ENCODE peak calls at places on chromosome 12, in eight cellular contexts. One of them, this sample, is unnamed.

GRCh38 chr12:12560587-12561304 is 1.9 kb downstream of the DUSP16 start:
- DNase-seq in GM12891: no peak
- DNase-seq in HL-60: peak
- DNase-seq in GM23338: peak
- DNase-seq in stomach: peak
- DNase-seq in HepG2: peak
- DNase-seq in suprapubic skin: no peak
- DNase-seq in HCT116: no peak
- DNase-seq in this sample: peak

GRCh38 chr12:118189761-118190181 is 53.8 kb downstream of the PEBP1 start:
- DNase-seq in GM12891: no peak
- DNase-seq in HL-60: no peak
- DNase-seq in GM23338: peak
- DNase-seq in stomach: no peak
- DNase-seq in HepG2: no peak
- DNase-seq in suprapubic skin: no peak
- DNase-seq in HCT116: no peak
- DNase-seq in this sample: peak

GRCh38 chr12:48194780-48195179 is 8.3 kb downstream of the OR10AD1 start:
- DNase-seq in GM12891: no peak
- DNase-seq in HL-60: no peak
- DNase-seq in GM23338: no peak
- DNase-seq in stomach: no peak
- DNase-seq in HepG2: no peak
- DNase-seq in suprapubic skin: no peak
- DNase-seq in HCT116: no peak
- DNase-seq in this sample: no peak

GRCh38 chr12:29578731-29579130 is 81.2 kb upstream of the OVCH1 start:
- DNase-seq in GM12891: no peak
- DNase-seq in HL-60: no peak
- DNase-seq in GM23338: no peak
- DNase-seq in stomach: no peak
- DNase-seq in HepG2: no peak
- DNase-seq in suprapubic skin: no peak
- DNase-seq in HCT116: no peak
- DNase-seq in this sample: no peak

GRCh38 chr12:95244350-95244749 is 26.7 kb downstream of the VEZT start:
- DNase-seq in GM12891: no peak
- DNase-seq in HL-60: no peak
- DNase-seq in GM23338: no peak
- DNase-seq in stomach: no peak
- DNase-seq in HepG2: no peak
- DNase-seq in suprapubic skin: no peak
- DNase-seq in HCT116: no peak
- DNase-seq in this sample: no peak

GRCh38 chr12:113822986-113823385 is 143.1 kb downstream of the RBM19 start:
- DNase-seq in GM12891: no peak
- DNase-seq in HL-60: no peak
- DNase-seq in GM23338: no peak
- DNase-seq in stomach: no peak
- DNase-seq in HepG2: no peak
- DNase-seq in suprapubic skin: no peak
- DNase-seq in HCT116: no peak
- DNase-seq in this sample: no peak

GRCh38 chr12:95790025-95790911 is at the start of gene NTN4:
- DNase-seq in GM12891: peak
- DNase-seq in HL-60: peak
- DNase-seq in GM23338: peak
- DNase-seq in stomach: peak
- DNase-seq in HepG2: no peak
- DNase-seq in suprapubic skin: no peak
- DNase-seq in HCT116: no peak
- DNase-seq in this sample: peak

GRCh38 chr12:102848832-102849231 is 68.2 kb downstream of the PAH start:
- DNase-seq in GM12891: no peak
- DNase-seq in HL-60: no peak
- DNase-seq in GM23338: peak
- DNase-seq in stomach: no peak
- DNase-seq in HepG2: no peak
- DNase-seq in suprapubic skin: no peak
- DNase-seq in HCT116: no peak
- DNase-seq in this sample: no peak

GRCh38 chr12:39236994-39237393 is 205.9 kb downstream of the KIF21A start:
- DNase-seq in GM12891: no peak
- DNase-seq in HL-60: no peak
- DNase-seq in GM23338: no peak
- DNase-seq in stomach: no peak
- DNase-seq in HepG2: no peak
- DNase-seq in suprapubic skin: no peak
- DNase-seq in HCT116: no peak
- DNase-seq in this sample: no peak

GRCh38 chr12:80821513-80822000 is 104.8 kb downstream of the MYF5 start:
- DNase-seq in GM12891: no peak
- DNase-seq in HL-60: no peak
- DNase-seq in GM23338: peak
- DNase-seq in stomach: no peak
- DNase-seq in HepG2: no peak
- DNase-seq in suprapubic skin: no peak
- DNase-seq in HCT116: no peak
- DNase-seq in this sample: no peak

GRCh38 chr12:75560167-75560566 is 48.8 kb upstream of the KRR1 start:
- DNase-seq in GM12891: no peak
- DNase-seq in HL-60: no peak
- DNase-seq in GM23338: peak
- DNase-seq in stomach: no peak
- DNase-seq in HepG2: peak
- DNase-seq in suprapubic skin: no peak
- DNase-seq in HCT116: no peak
- DNase-seq in this sample: no peak

GRCh38 chr12:132734206-132734605 is 23.6 kb downstream of the PGAM5 start:
- DNase-seq in GM12891: no peak
- DNase-seq in HL-60: no peak
- DNase-seq in GM23338: no peak
- DNase-seq in stomach: no peak
- DNase-seq in HepG2: no peak
- DNase-seq in suprapubic skin: no peak
- DNase-seq in HCT116: no peak
- DNase-seq in this sample: no peak

GRCh38 chr12:62764251-62764650 is 170.7 kb downstream of the PPM1H start:
- DNase-seq in GM12891: no peak
- DNase-seq in HL-60: no peak
- DNase-seq in GM23338: no peak
- DNase-seq in stomach: no peak
- DNase-seq in HepG2: no peak
- DNase-seq in suprapubic skin: no peak
- DNase-seq in HCT116: no peak
- DNase-seq in this sample: no peak

GRCh38 chr12:124921200-124922008 is 7.0 kb upstream of the UBC start:
- DNase-seq in GM12891: no peak
- DNase-seq in HL-60: peak
- DNase-seq in GM23338: peak
- DNase-seq in stomach: peak
- DNase-seq in HepG2: peak
- DNase-seq in suprapubic skin: peak
- DNase-seq in HCT116: no peak
- DNase-seq in this sample: peak

GRCh38 chr12:92519284-92519683 is 183.5 kb upstream of the PLEKHG7 start:
- DNase-seq in GM12891: no peak
- DNase-seq in HL-60: no peak
- DNase-seq in GM23338: no peak
- DNase-seq in stomach: no peak
- DNase-seq in HepG2: no peak
- DNase-seq in suprapubic skin: no peak
- DNase-seq in HCT116: no peak
- DNase-seq in this sample: no peak

GRCh38 chr12:59708059-59708458 is 112.2 kb downstream of the SLC16A7 start:
- DNase-seq in GM12891: no peak
- DNase-seq in HL-60: no peak
- DNase-seq in GM23338: no peak
- DNase-seq in stomach: no peak
- DNase-seq in HepG2: no peak
- DNase-seq in suprapubic skin: no peak
- DNase-seq in HCT116: peak
- DNase-seq in this sample: no peak

GRCh38 chr12:104370989-104371870 is 67.7 kb downstream of the EID3 start:
- DNase-seq in GM12891: no peak
- DNase-seq in HL-60: no peak
- DNase-seq in GM23338: peak
- DNase-seq in stomach: no peak
- DNase-seq in HepG2: no peak
- DNase-seq in suprapubic skin: no peak
- DNase-seq in HCT116: no peak
- DNase-seq in this sample: no peak

GRCh38 chr12:79673334-79673733 is 17.4 kb downstream of the PAWR start:
- DNase-seq in GM12891: no peak
- DNase-seq in HL-60: no peak
- DNase-seq in GM23338: peak
- DNase-seq in stomach: no peak
- DNase-seq in HepG2: no peak
- DNase-seq in suprapubic skin: no peak
- DNase-seq in HCT116: no peak
- DNase-seq in this sample: no peak

GRCh38 chr12:124332900-124333299 is 38.0 kb downstream of the RFLNA start:
- DNase-seq in GM12891: no peak
- DNase-seq in HL-60: no peak
- DNase-seq in GM23338: no peak
- DNase-seq in stomach: no peak
- DNase-seq in HepG2: no peak
- DNase-seq in suprapubic skin: no peak
- DNase-seq in HCT116: no peak
- DNase-seq in this sample: no peak

GRCh38 chr12:69473229-69473628 is 3.0 kb downstream of the FRS2 start:
- DNase-seq in GM12891: no peak
- DNase-seq in HL-60: no peak
- DNase-seq in GM23338: no peak
- DNase-seq in stomach: no peak
- DNase-seq in HepG2: no peak
- DNase-seq in suprapubic skin: no peak
- DNase-seq in HCT116: no peak
- DNase-seq in this sample: no peak

GRCh38 chr12:69475237-69475984 is 5.2 kb downstream of the FRS2 start:
- DNase-seq in GM12891: no peak
- DNase-seq in HL-60: no peak
- DNase-seq in GM23338: peak
- DNase-seq in stomach: no peak
- DNase-seq in HepG2: peak
- DNase-seq in suprapubic skin: no peak
- DNase-seq in HCT116: no peak
- DNase-seq in this sample: no peak

GRCh38 chr12:69480698-69481097 is 10.5 kb downstream of the FRS2 start:
- DNase-seq in GM12891: no peak
- DNase-seq in HL-60: no peak
- DNase-seq in GM23338: no peak
- DNase-seq in stomach: no peak
- DNase-seq in HepG2: no peak
- DNase-seq in suprapubic skin: no peak
- DNase-seq in HCT116: no peak
- DNase-seq in this sample: no peak

GRCh38 chr12:69479675-69480074 is 9.5 kb downstream of the FRS2 start:
- DNase-seq in GM12891: no peak
- DNase-seq in HL-60: no peak
- DNase-seq in GM23338: no peak
- DNase-seq in stomach: no peak
- DNase-seq in HepG2: no peak
- DNase-seq in suprapubic skin: no peak
- DNase-seq in HCT116: no peak
- DNase-seq in this sample: no peak

GRCh38 chr12:69476276-69477017 is 6.3 kb downstream of the FRS2 start:
- DNase-seq in GM12891: no peak
- DNase-seq in HL-60: no peak
- DNase-seq in GM23338: no peak
- DNase-seq in stomach: no peak
- DNase-seq in HepG2: peak
- DNase-seq in suprapubic skin: no peak
- DNase-seq in HCT116: no peak
- DNase-seq in this sample: no peak
- TF ChIP-seq POLR2AphosphoS5 in GM12891: no peak
- TF ChIP-seq POLR2AphosphoS5 in HL-60: no peak
- TF ChIP-seq POLR2AphosphoS5 in GM23338: no peak
- TF ChIP-seq POLR2AphosphoS5 in stomach: no peak
- TF ChIP-seq POLR2AphosphoS5 in HepG2: no peak
- TF ChIP-seq POLR2AphosphoS5 in suprapubic skin: no peak
- TF ChIP-seq POLR2AphosphoS5 in HCT116: no peak
- TF ChIP-seq POLR2AphosphoS5 in this sample: no peak

GRCh38 chr12:9649532-9649940 is 20.0 kb upstream of the CLEC2D start:
- DNase-seq in GM12891: no peak
- DNase-seq in HL-60: peak
- DNase-seq in GM23338: peak
- DNase-seq in stomach: no peak
- DNase-seq in HepG2: no peak
- DNase-seq in suprapubic skin: no peak
- DNase-seq in HCT116: no peak
- DNase-seq in this sample: no peak
- TF ChIP-seq POLR2AphosphoS5 in GM12891: no peak
- TF ChIP-seq POLR2AphosphoS5 in HL-60: peak
- TF ChIP-seq POLR2AphosphoS5 in GM23338: no peak
- TF ChIP-seq POLR2AphosphoS5 in stomach: no peak
- TF ChIP-seq POLR2AphosphoS5 in HepG2: peak
- TF ChIP-seq POLR2AphosphoS5 in suprapubic skin: no peak
- TF ChIP-seq POLR2AphosphoS5 in HCT116: no peak
- TF ChIP-seq POLR2AphosphoS5 in this sample: no peak

DNA sequence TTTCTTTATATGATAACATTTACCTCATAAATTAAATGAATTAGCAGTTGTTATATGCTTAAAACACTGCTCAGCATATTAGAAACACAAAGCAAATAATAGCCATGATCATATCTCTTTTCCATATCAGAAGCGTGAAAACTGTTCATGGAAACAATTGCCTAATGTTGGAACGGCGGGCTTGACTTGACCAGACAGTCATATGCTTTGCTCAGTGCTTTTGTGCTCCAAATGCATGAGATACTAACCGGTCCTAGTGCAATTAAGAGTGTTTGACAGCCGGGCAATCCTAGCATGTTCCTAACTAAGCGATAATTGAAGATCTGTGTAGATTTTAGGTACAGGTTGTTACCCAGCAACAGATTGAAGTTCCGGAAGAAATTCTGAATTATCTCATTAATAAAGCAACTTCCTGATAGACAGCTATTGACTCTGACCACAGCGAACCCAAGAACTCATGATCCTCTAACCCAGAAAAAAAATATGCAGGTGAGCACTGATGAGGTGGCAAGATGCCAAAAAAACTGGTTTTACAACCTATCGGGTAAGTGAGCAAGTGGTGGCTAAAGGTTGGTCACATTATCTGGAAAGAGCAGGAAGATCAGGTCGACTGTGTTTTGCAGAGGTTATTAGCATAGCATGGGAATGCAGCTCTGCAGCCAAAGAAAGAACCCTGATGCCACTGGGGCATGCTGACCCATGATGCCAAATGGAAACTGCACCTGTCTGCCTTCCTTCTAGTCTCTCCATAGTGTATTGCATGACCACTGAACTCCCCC is 23.7 kb downstream of the BHLHE41 start:
- DNase-seq in GM12891: no peak
- DNase-seq in HL-60: no peak
- DNase-seq in GM23338: no peak
- DNase-seq in stomach: peak
- DNase-seq in HepG2: no peak
- DNase-seq in suprapubic skin: no peak
- DNase-seq in HCT116: no peak
- DNase-seq in this sample: no peak
- TF ChIP-seq POLR2AphosphoS5 in GM12891: no peak
- TF ChIP-seq POLR2AphosphoS5 in HL-60: no peak
- TF ChIP-seq POLR2AphosphoS5 in GM23338: no peak
- TF ChIP-seq POLR2AphosphoS5 in stomach: peak
- TF ChIP-seq POLR2AphosphoS5 in HepG2: no peak
- TF ChIP-seq POLR2AphosphoS5 in suprapubic skin: no peak
- TF ChIP-seq POLR2AphosphoS5 in HCT116: peak
- TF ChIP-seq POLR2AphosphoS5 in this sample: no peak

GRCh38 chr12:6644257-6644596 is 3.0 kb downstream of the ACRBP start:
- DNase-seq in GM12891: no peak
- DNase-seq in HL-60: peak
- DNase-seq in GM23338: no peak
- DNase-seq in stomach: no peak
- DNase-seq in HepG2: no peak
- DNase-seq in suprapubic skin: no peak
- DNase-seq in HCT116: no peak
- DNase-seq in this sample: no peak
- TF ChIP-seq POLR2AphosphoS5 in GM12891: no peak
- TF ChIP-seq POLR2AphosphoS5 in HL-60: peak
- TF ChIP-seq POLR2AphosphoS5 in GM23338: no peak
- TF ChIP-seq POLR2AphosphoS5 in stomach: no peak
- TF ChIP-seq POLR2AphosphoS5 in HepG2: peak
- TF ChIP-seq POLR2AphosphoS5 in suprapubic skin: no peak
- TF ChIP-seq POLR2AphosphoS5 in HCT116: no peak
- TF ChIP-seq POLR2AphosphoS5 in this sample: peak